ENCODE peak calls at places on chromosome 4, in four cellular contexts. One of them, this sample, is unnamed.

GRCh38 chr4:26342328-26343040 is 21.7 kb downstream of the RBPJ start:
- DNase-seq in H9: no peak
- DNase-seq in mesenchymal stem cell: peak; percentile 90
- DNase-seq in H1: no peak
- DNase-seq in this sample: no peak

GRCh38 chr4:140186651-140187315 is 32.8 kb upstream of the MAML3 start:
- DNase-seq in H9: no peak
- DNase-seq in mesenchymal stem cell: peak; percentile 54
- DNase-seq in H1: no peak
- DNase-seq in this sample: no peak

GRCh38 chr4:96103086-96103485 is 263.2 kb downstream of the PDHA2 start:
- DNase-seq in H9: no peak
- DNase-seq in mesenchymal stem cell: peak; percentile 6
- DNase-seq in H1: no peak
- DNase-seq in this sample: no peak

GRCh38 chr4:153502584-153502983 is 36.4 kb downstream of the TMEM131L start:
- DNase-seq in H9: no peak
- DNase-seq in mesenchymal stem cell: peak; percentile 9
- DNase-seq in H1: no peak
- DNase-seq in this sample: no peak

GRCh38 chr4:138911903-138912713 is 103.5 kb upstream of the NOCT start:
- DNase-seq in H9: no peak
- DNase-seq in mesenchymal stem cell: peak; percentile 43
- DNase-seq in H1: no peak
- DNase-seq in this sample: no peak

GRCh38 chr4:3816983-3817382 is 50.8 kb downstream of the ADRA2C start:
- DNase-seq in H9: no peak
- DNase-seq in mesenchymal stem cell: no peak
- DNase-seq in H1: no peak
- DNase-seq in this sample: no peak

GRCh38 chr4:7416745-7417432 is 17.8 kb downstream of the PSAPL1 start:
- DNase-seq in H9: peak; percentile 11
- DNase-seq in mesenchymal stem cell: no peak
- DNase-seq in H1: no peak
- DNase-seq in this sample: no peak

GRCh38 chr4:187999406-187999932 is 3.9 kb downstream of the ZFP42 start:
- DNase-seq in H9: no peak
- DNase-seq in mesenchymal stem cell: no peak
- DNase-seq in H1: no peak
- DNase-seq in this sample: no peak

GRCh38 chr4:148058160-148058859 is 326.4 kb downstream of the ARHGAP10 start:
- DNase-seq in H9: no peak
- DNase-seq in mesenchymal stem cell: no peak
- DNase-seq in H1: no peak
- DNase-seq in this sample: no peak

GRCh38 chr4:4656977-4657376 is 115.1 kb upstream of the STX18 start:
- DNase-seq in H9: no peak
- DNase-seq in mesenchymal stem cell: no peak
- DNase-seq in H1: no peak
- DNase-seq in this sample: no peak

GRCh38 chr4:144709793-144710525 is 64.0 kb downstream of the HHIP start:
- DNase-seq in H9: no peak
- DNase-seq in mesenchymal stem cell: no peak
- DNase-seq in H1: no peak
- DNase-seq in this sample: no peak

GRCh38 chr4:76485450-76485849 is 50.4 kb downstream of the SHROOM3 start:
- DNase-seq in H9: peak; percentile 45
- DNase-seq in mesenchymal stem cell: peak; percentile 5
- DNase-seq in H1: peak; percentile 13
- DNase-seq in this sample: no peak

GRCh38 chr4:78971326-78971725 is 32.1 kb upstream of the PAQR3 start:
- DNase-seq in H9: no peak
- DNase-seq in mesenchymal stem cell: no peak
- DNase-seq in H1: no peak
- DNase-seq in this sample: no peak

GRCh38 chr4:112289407-112290253 is 3.9 kb upstream of the TIFA start:
- DNase-seq in H9: no peak
- DNase-seq in mesenchymal stem cell: no peak
- DNase-seq in H1: no peak
- DNase-seq in this sample: no peak

GRCh38 chr4:76968937-76969336 is 19.4 kb downstream of the SEPTIN11 start:
- DNase-seq in H9: no peak
- DNase-seq in mesenchymal stem cell: no peak
- DNase-seq in H1: no peak
- DNase-seq in this sample: no peak

GRCh38 chr4:8254076-8254475 is 15.5 kb upstream of the HTRA3 start:
- DNase-seq in H9: no peak
- DNase-seq in mesenchymal stem cell: no peak
- DNase-seq in H1: no peak
- DNase-seq in this sample: no peak

GRCh38 chr4:38857354-38858096 is 908 bp upstream of the TLR6 start:
- DNase-seq in H9: no peak
- DNase-seq in mesenchymal stem cell: peak; percentile 96
- DNase-seq in H1: no peak
- DNase-seq in this sample: no peak

GRCh38 chr4:97656034-97656720 is 487.1 kb downstream of the STPG2 start:
- DNase-seq in H9: no peak
- DNase-seq in mesenchymal stem cell: peak; percentile 48
- DNase-seq in H1: no peak
- DNase-seq in this sample: no peak

GRCh38 chr4:97653701-97654100 is 489.6 kb downstream of the STPG2 start:
- DNase-seq in H9: no peak
- DNase-seq in mesenchymal stem cell: no peak
- DNase-seq in H1: no peak
- DNase-seq in this sample: no peak
- H2BK12ac ChIP-seq in H9: no peak overlapping the region
- H2BK12ac ChIP-seq in mesenchymal stem cell: no peak overlapping the region
- H2BK12ac ChIP-seq in H1: no peak overlapping the region
- H2BK12ac ChIP-seq in this sample: no peak overlapping the region

DNA sequence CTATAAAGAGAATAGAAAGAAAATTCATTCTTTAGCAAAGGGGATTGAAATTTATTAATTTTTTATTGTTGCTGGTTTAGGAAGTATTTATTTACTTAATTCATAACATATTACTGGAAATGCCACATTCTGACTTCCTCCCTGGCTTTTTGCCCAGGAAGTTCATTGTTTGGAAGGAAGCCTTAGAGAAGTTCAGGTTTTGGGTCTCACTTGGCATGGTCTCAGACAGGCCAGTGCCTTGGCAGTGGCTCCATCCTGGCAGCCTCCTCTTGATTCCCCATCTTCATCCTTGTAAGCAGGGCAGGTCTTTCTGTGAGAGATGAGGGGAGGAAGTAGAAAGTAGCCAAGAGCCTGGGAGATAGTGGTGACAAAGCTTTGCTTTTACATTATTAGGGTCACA is 50.5 kb downstream of the IL15 start:
- DNase-seq in H9: no peak
- DNase-seq in mesenchymal stem cell: no peak
- DNase-seq in H1: no peak
- DNase-seq in this sample: no peak
- H2BK15ac ChIP-seq in H9: no peak overlapping the region
- H2BK15ac ChIP-seq in mesenchymal stem cell: no peak overlapping the region
- H2BK15ac ChIP-seq in H1: no peak overlapping the region
- H2BK15ac ChIP-seq in this sample: no peak overlapping the region

GRCh38 chr4:128841402-128841801 is 31.9 kb downstream of the JADE1 start:
- DNase-seq in H9: no peak
- DNase-seq in mesenchymal stem cell: no peak
- DNase-seq in H1: no peak
- DNase-seq in this sample: no peak
- H3K79me1 ChIP-seq in H9: peaks cover 6% of the 10 kb centered on the region
- H3K79me1 ChIP-seq in mesenchymal stem cell: peaks cover 13% of the 10 kb centered on the region
- H3K79me1 ChIP-seq in H1: peaks cover 12% of the 10 kb centered on the region
- H3K79me1 ChIP-seq in this sample: no peaks in the 10 kb centered on the region

DNA sequence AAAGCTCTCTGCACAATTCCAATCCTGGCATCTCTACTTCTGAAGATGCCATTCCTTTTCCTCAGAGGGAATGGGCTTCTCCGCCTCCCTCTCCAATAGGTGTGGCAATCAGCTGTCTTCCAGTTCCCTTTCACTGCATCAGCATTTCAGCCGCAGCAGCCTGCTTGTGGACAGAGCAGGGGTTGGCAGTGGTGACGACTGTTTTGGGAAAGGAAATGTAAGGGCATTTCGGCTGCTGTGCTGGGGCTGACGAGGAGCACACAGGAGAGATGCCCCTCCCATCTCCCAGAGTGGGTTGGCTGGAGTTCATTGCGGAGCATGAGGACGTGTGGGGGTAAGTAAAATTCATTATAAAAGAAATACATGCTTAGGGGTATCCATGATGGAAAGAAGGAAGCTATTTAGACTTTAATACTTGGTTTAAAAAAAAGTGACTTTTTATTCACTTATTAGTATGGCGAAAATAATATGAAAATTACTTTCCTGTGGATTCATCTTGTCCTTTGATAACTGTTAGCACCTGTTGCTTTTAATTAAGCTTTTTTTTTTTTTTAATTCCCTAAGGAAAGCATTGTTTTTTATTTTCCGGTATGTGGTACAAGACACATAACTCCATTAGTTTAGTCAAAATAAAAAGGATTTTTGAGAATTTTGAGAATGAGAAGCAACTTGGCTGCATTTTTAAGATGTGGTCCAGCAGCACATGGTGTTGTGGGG is at the start of gene LIMCH1:
- DNase-seq in H9: peak; percentile 66
- DNase-seq in mesenchymal stem cell: no peak
- DNase-seq in H1: peak; percentile 9
- DNase-seq in this sample: no peak
- H2BK12ac ChIP-seq in H9: no peak within 1 kb of the TSS
- H2BK12ac ChIP-seq in mesenchymal stem cell: peak within 1 kb of the TSS; percentile 5
- H2BK12ac ChIP-seq in H1: peak within 1 kb of the TSS; percentile 53
- H2BK12ac ChIP-seq in this sample: no peak within 1 kb of the TSS